ENCODE peak calls at places on chromosome 4, in six cellular contexts. G, V, I, O, J and F are unnamed samples.

GRCh38 chr4:180925800-180926199 is 1317.4 kb upstream of the TENM3 start:
- DNase-seq in G (no peak), V (no peak), I (no peak), O (no peak), J (peak; percentile 87), F (peak; percentile 40)

GRCh38 chr4:103887191-103887590 is 167.4 kb upstream of the TACR3 start:
- DNase-seq in G (no peak), V (no peak), I (no peak), O (no peak), J (no peak), F (peak; percentile 7)

GRCh38 chr4:6992728-6993655 is 50.2 kb upstream of the TADA2B start:
- DNase-seq in G (no peak), V (no peak), I (peak; percentile 48), O (no peak), J (peak; percentile 68), F (no peak)

GRCh38 chr4:140150636-140150885 is 3.4 kb downstream of the MAML3 start:
- DNase-seq in G (no peak), V (no peak), I (no peak), O (no peak), J (peak; percentile 80), F (no peak)

GRCh38 chr4:68572653-68573052 is 3.5 kb downstream of the UGT2B17 start:
- DNase-seq in G (no peak), V (no peak), I (peak; percentile 37), O (no peak), J (no peak), F (no peak)

GRCh38 chr4:103786014-103786413 is 66.2 kb upstream of the TACR3 start:
- DNase-seq in G (peak; percentile 91), V (no peak), I (peak; percentile 80), O (peak; percentile 62), J (peak; percentile 30), F (peak; percentile 46)

GRCh38 chr4:91116861-91117260 is 989.7 kb downstream of the CCSER1 start:
- DNase-seq in G (peak; percentile 51), V (no peak), I (peak; percentile 2), O (peak; percentile 42), J (peak; percentile 32), F (peak; percentile 62)

GRCh38 chr4:182478475-182478874 is 235.3 kb downstream of the TENM3 start:
- DNase-seq in G (peak; percentile 82), V (no peak), I (peak; percentile 21), O (peak; percentile 65), J (peak; percentile 20), F (peak; percentile 42)

GRCh38 chr4:11741190-11741652 is 312.5 kb upstream of the HS3ST1 start:
- DNase-seq in G (no peak), V (no peak), I (no peak), O (no peak), J (peak; percentile 54), F (peak; percentile 57)

GRCh38 chr4:153649572-153649991 is 34.5 kb upstream of the TLR2 start:
- DNase-seq in G (peak; percentile 68), V (no peak), I (peak; percentile 65), O (peak; percentile 24), J (peak; percentile 61), F (peak; percentile 61)

GRCh38 chr4:154868423-154869194 is 87.5 kb downstream of the RBM46 start:
- DNase-seq in G (peak; percentile 19), V (no peak), I (no peak), O (no peak), J (no peak), F (no peak)

GRCh38 chr4:40209401-40209800 is 12.6 kb downstream of the RHOH start:
- DNase-seq in G (no peak), V (no peak), I (no peak), O (no peak), J (no peak), F (no peak)

GRCh38 chr4:121392426-121393086 is 11.7 kb upstream of the QRFPR start:
- DNase-seq in G (no peak), V (peak; percentile 22), I (no peak), O (no peak), J (no peak), F (no peak)

GRCh38 chr4:82667761-82668505 is 106.1 kb upstream of the TMEM150C start:
- DNase-seq in G (peak; percentile 34), V (no peak), I (no peak), O (no peak), J (no peak), F (no peak)

DNA sequence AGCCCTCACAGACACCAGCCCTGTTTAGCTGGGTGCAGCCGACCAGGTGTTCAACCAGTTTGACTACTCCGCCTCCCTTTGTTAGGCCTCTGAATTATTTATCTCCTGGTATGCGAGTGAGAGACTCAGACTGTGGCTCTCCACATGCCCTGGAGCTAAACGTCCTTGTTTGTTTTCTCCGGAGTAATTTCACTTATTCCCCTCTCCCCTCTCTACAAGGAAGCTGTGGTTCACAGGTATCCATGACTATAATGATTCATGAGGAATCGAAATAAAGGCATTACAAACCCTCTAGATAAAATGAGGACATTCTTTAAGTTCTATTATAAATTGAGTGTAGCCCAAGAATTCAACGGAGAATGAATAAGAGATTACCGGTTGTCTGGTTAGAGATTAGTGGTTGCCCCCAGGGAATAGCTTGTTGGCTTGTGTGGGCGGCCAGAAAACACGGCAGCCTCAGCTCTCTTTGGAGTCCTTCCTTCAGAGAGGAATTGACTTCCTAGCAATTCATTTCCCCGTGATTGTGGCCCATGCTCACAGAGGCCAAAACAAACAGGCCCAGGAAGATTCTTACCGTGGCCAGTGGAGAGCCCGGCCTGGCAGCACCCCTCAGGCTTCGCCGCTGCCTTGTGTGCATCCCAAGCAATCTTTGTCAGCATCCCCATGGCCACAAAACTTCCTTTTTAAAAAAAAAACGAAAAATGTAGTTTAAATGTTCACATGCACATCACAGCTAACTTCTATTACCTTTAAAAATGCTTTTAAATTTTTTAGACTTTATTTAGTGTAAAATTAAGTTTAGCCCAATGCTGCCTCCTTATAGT is 60.2 kb upstream of the CBR4 start:
- DNase-seq in G (peak; percentile 92), V (peak; percentile 58), I (no peak), O (peak; percentile 93), J (peak; percentile 99), F (peak; percentile 100)
- H3K4me3 ChIP-seq in G (no peak overlapping the region), V (no peak overlapping the region), I (no peak overlapping the region), O (no peak overlapping the region), J (peak overlapping the region; percentile 11), F (peak overlapping the region; percentile 8)

GRCh38 chr4:20395160-20395773 is 143.6 kb downstream of the SLIT2 start:
- DNase-seq in G (peak; percentile 88), V (no peak), I (peak; percentile 31), O (peak; percentile 50), J (peak; percentile 26), F (peak; percentile 62)
- TF ChIP-seq CTCF in G (peak; percentile 93), V (peak; percentile 21), I (peak; percentile 68), O (peak; percentile 68), J (peak; percentile 88), F (peak; percentile 67)

DNA sequence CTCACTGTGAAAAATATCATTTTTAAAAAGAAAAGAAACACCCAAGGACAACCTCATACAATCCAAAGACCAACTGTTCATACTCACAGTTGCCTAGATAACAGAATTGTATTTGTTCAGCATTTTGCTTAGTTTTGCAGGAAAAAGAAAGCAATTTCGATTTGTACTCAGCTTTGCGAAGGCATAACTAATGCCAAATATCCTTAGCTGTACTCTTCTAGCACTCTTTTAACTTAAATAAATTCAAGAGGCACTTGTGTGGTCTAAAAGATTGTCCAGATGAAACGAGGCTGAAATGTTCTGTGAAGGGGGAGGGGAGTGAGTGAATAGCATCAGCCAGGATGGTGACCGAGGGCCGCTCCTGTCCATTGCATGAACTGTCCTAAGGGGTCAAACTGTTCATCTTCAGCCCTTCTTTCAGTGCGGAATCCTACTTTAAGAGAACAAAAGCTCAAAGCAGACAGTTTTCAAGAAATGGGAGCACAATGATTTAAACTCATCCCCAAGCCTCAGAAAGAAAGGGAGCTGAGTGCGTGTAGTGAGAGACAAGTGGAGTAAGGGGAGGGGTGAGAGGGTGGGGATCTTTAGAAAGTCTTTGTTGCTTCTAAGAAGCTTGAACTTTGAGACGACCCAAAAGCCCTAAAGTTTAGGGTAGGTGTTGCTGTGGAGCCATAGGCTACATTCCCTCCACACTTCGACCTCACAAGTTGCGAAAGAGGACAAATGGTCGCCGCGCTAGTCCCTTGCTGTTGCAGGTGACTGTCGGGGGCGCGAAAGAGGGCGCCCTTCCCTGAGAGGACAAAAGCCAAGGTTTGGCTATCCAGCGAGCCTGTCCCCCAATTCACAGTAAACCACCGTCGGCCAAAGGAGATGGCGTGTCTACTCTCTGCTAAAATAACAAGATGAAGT is 4.0 kb upstream of the NEUROG2 start:
- DNase-seq in G (peak; percentile 78), V (no peak), I (peak; percentile 48), O (no peak), J (no peak), F (no peak)
- H3K4me3 ChIP-seq in G (peak overlapping the region; percentile 57), V (no peak overlapping the region), I (peak overlapping the region; percentile 61), O (no peak overlapping the region), J (no peak overlapping the region), F (no peak overlapping the region)

DNA sequence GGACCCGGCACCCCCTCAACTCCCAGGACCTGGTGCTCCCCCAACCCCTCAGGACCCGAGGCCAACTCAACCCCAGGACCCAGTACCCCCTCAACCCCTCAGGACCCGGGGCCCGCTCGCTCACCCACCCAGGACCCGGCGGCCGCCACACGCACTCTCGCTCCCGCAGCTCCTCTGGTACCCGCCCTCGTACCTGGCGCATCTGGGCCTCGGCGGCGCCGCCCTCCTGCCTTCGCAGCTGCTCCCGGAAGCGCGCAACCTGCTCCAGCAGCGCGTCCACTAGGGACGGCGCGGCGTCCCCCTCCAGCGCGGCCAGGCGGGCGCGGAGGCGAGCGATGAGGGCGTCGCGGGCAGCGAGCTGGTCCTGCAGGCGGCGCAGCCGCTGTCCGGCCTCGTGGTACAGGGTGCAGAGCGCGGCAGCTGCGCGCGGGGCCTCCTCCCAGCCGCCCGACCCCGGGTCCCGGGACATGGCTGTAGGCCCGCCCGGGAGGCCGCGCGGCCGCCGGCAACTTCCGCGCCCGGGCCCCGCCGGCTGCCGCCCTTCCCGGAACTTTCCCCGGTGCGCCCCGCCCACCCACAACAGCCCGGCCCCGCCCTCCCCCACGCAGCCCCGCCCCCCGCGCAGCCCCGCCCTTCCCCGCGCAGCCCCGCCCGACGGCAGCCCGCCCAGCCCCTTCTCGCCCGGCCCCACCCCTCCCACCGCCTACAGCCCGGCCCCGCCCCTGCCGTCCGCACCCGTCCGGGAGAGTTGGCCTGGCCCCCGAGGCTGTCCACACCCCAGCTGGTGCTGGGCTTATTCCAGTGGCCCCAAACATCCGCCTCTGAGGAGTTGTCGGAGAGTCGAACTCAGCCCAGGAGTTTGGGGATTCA is at the start of gene TNIP2:
- DNase-seq in G (peak; percentile 89), V (peak; percentile 92), I (peak; percentile 87), O (peak; percentile 76), J (peak; percentile 81), F (peak; percentile 65)
- TF ChIP-seq CTCF in G (no peak), V (peak; percentile 45), I (no peak), O (peak; percentile 17), J (no peak), F (peak; percentile 42)

DNA sequence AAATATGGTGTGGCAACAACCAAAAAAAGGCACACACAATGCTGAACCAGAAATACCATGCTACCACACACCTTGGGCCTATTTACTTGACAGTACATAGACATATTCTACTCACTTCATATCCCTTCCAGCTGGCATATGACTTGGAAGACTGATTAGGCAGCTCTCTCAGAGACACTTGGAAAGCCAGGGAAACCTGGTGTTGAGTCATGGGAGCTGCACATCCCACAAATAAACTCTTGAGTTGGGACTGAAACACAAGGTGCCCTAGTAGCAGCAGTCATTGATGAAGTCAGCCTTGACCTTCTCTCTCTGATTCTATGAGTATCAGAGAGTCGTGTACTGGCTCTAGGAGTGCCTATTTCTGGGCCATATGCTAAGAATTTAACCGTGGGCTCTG is 776.6 kb upstream of the LCORL start:
- DNase-seq in G (no peak), V (no peak), I (no peak), O (no peak), J (no peak), F (no peak)
- H3K4me3 ChIP-seq in G (no peak overlapping the region), V (no peak overlapping the region), I (no peak overlapping the region), O (no peak overlapping the region), J (no peak overlapping the region), F (no peak overlapping the region)